ENCODE peak calls at places on chromosome 16, in ten cellular contexts. One of them, this sample, is unnamed.

GRCh38 chr16:26316683-26317464 is 625.1 kb downstream of the HS3ST4 start:
- DNase-seq in germinal center: no peak
- DNase-seq in aorta: no peak
- DNase-seq in activated naive CD8-positive, alpha-beta T cell treated with anti-CD3 and anti-CD28 coated beads, Interleukin-2, amount 50 U/mL, for 24 hours: no peak
- DNase-seq in progenitor cell of endocrine pancreas: peak
- DNase-seq in KG1: no peak
- DNase-seq in activated CD4-positive, alpha-beta T cell treated with anti-CD3 and anti-CD28 coated beads, Interleukin-2, amount 50 U/mL, for 24 hours: no peak
- DNase-seq in fibroblast of lung: no peak
- DNase-seq in GM23338: peak
- DNase-seq in dermis microvascular lymphatic vessel endothelial cell: no peak
- DNase-seq in this sample: no peak

GRCh38 chr16:4610011-4611005 is 4.4 kb downstream of the UBALD1 start:
- DNase-seq in fibroblast of lung: no peak
- DNase-seq in GM23338: no peak
- DNase-seq in activated naive CD8-positive, alpha-beta T cell treated with anti-CD3 and anti-CD28 coated beads, Interleukin-2, amount 50 U/mL, for 24 hours: no peak
- DNase-seq in activated CD4-positive, alpha-beta T cell treated with anti-CD3 and anti-CD28 coated beads, Interleukin-2, amount 50 U/mL, for 24 hours: no peak
- DNase-seq in dermis microvascular lymphatic vessel endothelial cell: no peak
- DNase-seq in germinal center: no peak
- DNase-seq in progenitor cell of endocrine pancreas: no peak
- DNase-seq in aorta: no peak
- DNase-seq in KG1: no peak
- DNase-seq in this sample: no peak

GRCh38 chr16:51535591-51535990 is 384.5 kb upstream of the SALL1 start:
- DNase-seq in fibroblast of lung: no peak
- DNase-seq in KG1: no peak
- DNase-seq in progenitor cell of endocrine pancreas: no peak
- DNase-seq in activated CD4-positive, alpha-beta T cell treated with anti-CD3 and anti-CD28 coated beads, Interleukin-2, amount 50 U/mL, for 24 hours: no peak
- DNase-seq in activated naive CD8-positive, alpha-beta T cell treated with anti-CD3 and anti-CD28 coated beads, Interleukin-2, amount 50 U/mL, for 24 hours: no peak
- DNase-seq in GM23338: no peak
- DNase-seq in dermis microvascular lymphatic vessel endothelial cell: no peak
- DNase-seq in germinal center: no peak
- DNase-seq in aorta: no peak
- DNase-seq in this sample: no peak

GRCh38 chr16:15949210-15950166 is at the start of gene ABCC1:
- DNase-seq in KG1: peak
- DNase-seq in GM23338: peak
- DNase-seq in fibroblast of lung: no peak
- DNase-seq in dermis microvascular lymphatic vessel endothelial cell: peak
- DNase-seq in progenitor cell of endocrine pancreas: peak
- DNase-seq in germinal center: peak
- DNase-seq in activated naive CD8-positive, alpha-beta T cell treated with anti-CD3 and anti-CD28 coated beads, Interleukin-2, amount 50 U/mL, for 24 hours: peak
- DNase-seq in aorta: peak
- DNase-seq in activated CD4-positive, alpha-beta T cell treated with anti-CD3 and anti-CD28 coated beads, Interleukin-2, amount 50 U/mL, for 24 hours: peak
- DNase-seq in this sample: peak

GRCh38 chr16:22348296-22348695 is 26.1 kb downstream of the CDR2 start:
- DNase-seq in dermis microvascular lymphatic vessel endothelial cell: no peak
- DNase-seq in GM23338: no peak
- DNase-seq in progenitor cell of endocrine pancreas: no peak
- DNase-seq in germinal center: no peak
- DNase-seq in fibroblast of lung: no peak
- DNase-seq in KG1: no peak
- DNase-seq in activated naive CD8-positive, alpha-beta T cell treated with anti-CD3 and anti-CD28 coated beads, Interleukin-2, amount 50 U/mL, for 24 hours: no peak
- DNase-seq in aorta: no peak
- DNase-seq in activated CD4-positive, alpha-beta T cell treated with anti-CD3 and anti-CD28 coated beads, Interleukin-2, amount 50 U/mL, for 24 hours: no peak
- DNase-seq in this sample: no peak

GRCh38 chr16:30985401-30986128 is 558 bp downstream of the HSD3B7 start:
- DNase-seq in progenitor cell of endocrine pancreas: peak
- DNase-seq in dermis microvascular lymphatic vessel endothelial cell: peak
- DNase-seq in GM23338: peak
- DNase-seq in aorta: peak
- DNase-seq in KG1: no peak
- DNase-seq in germinal center: no peak
- DNase-seq in fibroblast of lung: no peak
- DNase-seq in activated CD4-positive, alpha-beta T cell treated with anti-CD3 and anti-CD28 coated beads, Interleukin-2, amount 50 U/mL, for 24 hours: no peak
- DNase-seq in activated naive CD8-positive, alpha-beta T cell treated with anti-CD3 and anti-CD28 coated beads, Interleukin-2, amount 50 U/mL, for 24 hours: no peak
- DNase-seq in this sample: peak

GRCh38 chr16:27369806-27370205 is 32.2 kb upstream of the IL21R start:
- DNase-seq in germinal center: no peak
- DNase-seq in fibroblast of lung: peak
- DNase-seq in GM23338: no peak
- DNase-seq in progenitor cell of endocrine pancreas: no peak
- DNase-seq in aorta: no peak
- DNase-seq in activated CD4-positive, alpha-beta T cell treated with anti-CD3 and anti-CD28 coated beads, Interleukin-2, amount 50 U/mL, for 24 hours: no peak
- DNase-seq in activated naive CD8-positive, alpha-beta T cell treated with anti-CD3 and anti-CD28 coated beads, Interleukin-2, amount 50 U/mL, for 24 hours: no peak
- DNase-seq in KG1: no peak
- DNase-seq in dermis microvascular lymphatic vessel endothelial cell: no peak
- DNase-seq in this sample: peak

GRCh38 chr16:84509032-84509950 is 4.8 kb upstream of the MEAK7 start:
- DNase-seq in dermis microvascular lymphatic vessel endothelial cell: no peak
- DNase-seq in aorta: peak
- DNase-seq in activated naive CD8-positive, alpha-beta T cell treated with anti-CD3 and anti-CD28 coated beads, Interleukin-2, amount 50 U/mL, for 24 hours: no peak
- DNase-seq in germinal center: no peak
- DNase-seq in GM23338: peak
- DNase-seq in KG1: no peak
- DNase-seq in progenitor cell of endocrine pancreas: no peak
- DNase-seq in activated CD4-positive, alpha-beta T cell treated with anti-CD3 and anti-CD28 coated beads, Interleukin-2, amount 50 U/mL, for 24 hours: no peak
- DNase-seq in fibroblast of lung: no peak
- DNase-seq in this sample: no peak

GRCh38 chr16:12903325-12904040 is 2.1 kb downstream of the SHISA9 start:
- DNase-seq in aorta: no peak
- DNase-seq in GM23338: peak
- DNase-seq in activated CD4-positive, alpha-beta T cell treated with anti-CD3 and anti-CD28 coated beads, Interleukin-2, amount 50 U/mL, for 24 hours: no peak
- DNase-seq in germinal center: no peak
- DNase-seq in activated naive CD8-positive, alpha-beta T cell treated with anti-CD3 and anti-CD28 coated beads, Interleukin-2, amount 50 U/mL, for 24 hours: no peak
- DNase-seq in dermis microvascular lymphatic vessel endothelial cell: no peak
- DNase-seq in progenitor cell of endocrine pancreas: no peak
- DNase-seq in KG1: no peak
- DNase-seq in fibroblast of lung: no peak
- DNase-seq in this sample: no peak

GRCh38 chr16:14562691-14563491 is 67.2 kb downstream of the PARN start:
- DNase-seq in GM23338: peak
- DNase-seq in aorta: no peak
- DNase-seq in germinal center: no peak
- DNase-seq in activated naive CD8-positive, alpha-beta T cell treated with anti-CD3 and anti-CD28 coated beads, Interleukin-2, amount 50 U/mL, for 24 hours: no peak
- DNase-seq in progenitor cell of endocrine pancreas: no peak
- DNase-seq in activated CD4-positive, alpha-beta T cell treated with anti-CD3 and anti-CD28 coated beads, Interleukin-2, amount 50 U/mL, for 24 hours: no peak
- DNase-seq in fibroblast of lung: peak
- DNase-seq in dermis microvascular lymphatic vessel endothelial cell: no peak
- DNase-seq in KG1: no peak
- DNase-seq in this sample: no peak

GRCh38 chr16:76656951-76657498 is 379.8 kb downstream of the CNTNAP4 start:
- DNase-seq in dermis microvascular lymphatic vessel endothelial cell: no peak
- DNase-seq in germinal center: no peak
- DNase-seq in KG1: no peak
- DNase-seq in fibroblast of lung: no peak
- DNase-seq in aorta: no peak
- DNase-seq in activated naive CD8-positive, alpha-beta T cell treated with anti-CD3 and anti-CD28 coated beads, Interleukin-2, amount 50 U/mL, for 24 hours: no peak
- DNase-seq in GM23338: no peak
- DNase-seq in progenitor cell of endocrine pancreas: no peak
- DNase-seq in activated CD4-positive, alpha-beta T cell treated with anti-CD3 and anti-CD28 coated beads, Interleukin-2, amount 50 U/mL, for 24 hours: no peak
- DNase-seq in this sample: no peak

GRCh38 chr16:87628246-87628923 is 26.1 kb downstream of the JPH3 start:
- DNase-seq in GM23338: no peak
- DNase-seq in KG1: no peak
- DNase-seq in germinal center: no peak
- DNase-seq in activated CD4-positive, alpha-beta T cell treated with anti-CD3 and anti-CD28 coated beads, Interleukin-2, amount 50 U/mL, for 24 hours: no peak
- DNase-seq in aorta: no peak
- DNase-seq in progenitor cell of endocrine pancreas: no peak
- DNase-seq in activated naive CD8-positive, alpha-beta T cell treated with anti-CD3 and anti-CD28 coated beads, Interleukin-2, amount 50 U/mL, for 24 hours: no peak
- DNase-seq in fibroblast of lung: no peak
- DNase-seq in dermis microvascular lymphatic vessel endothelial cell: no peak
- DNase-seq in this sample: no peak

GRCh38 chr16:67649494-67649931 is 4.6 kb downstream of the CARMIL2 start:
- DNase-seq in activated CD4-positive, alpha-beta T cell treated with anti-CD3 and anti-CD28 coated beads, Interleukin-2, amount 50 U/mL, for 24 hours: no peak
- DNase-seq in fibroblast of lung: no peak
- DNase-seq in dermis microvascular lymphatic vessel endothelial cell: no peak
- DNase-seq in germinal center: no peak
- DNase-seq in KG1: no peak
- DNase-seq in progenitor cell of endocrine pancreas: no peak
- DNase-seq in aorta: peak
- DNase-seq in GM23338: peak
- DNase-seq in activated naive CD8-positive, alpha-beta T cell treated with anti-CD3 and anti-CD28 coated beads, Interleukin-2, amount 50 U/mL, for 24 hours: no peak
- DNase-seq in this sample: peak

GRCh38 chr16:2817496-2818277 is 650 bp downstream of the PRSS21 start:
- DNase-seq in GM23338: no peak
- DNase-seq in activated naive CD8-positive, alpha-beta T cell treated with anti-CD3 and anti-CD28 coated beads, Interleukin-2, amount 50 U/mL, for 24 hours: no peak
- DNase-seq in fibroblast of lung: no peak
- DNase-seq in aorta: peak
- DNase-seq in KG1: no peak
- DNase-seq in dermis microvascular lymphatic vessel endothelial cell: no peak
- DNase-seq in activated CD4-positive, alpha-beta T cell treated with anti-CD3 and anti-CD28 coated beads, Interleukin-2, amount 50 U/mL, for 24 hours: no peak
- DNase-seq in progenitor cell of endocrine pancreas: no peak
- DNase-seq in germinal center: no peak
- DNase-seq in this sample: no peak

This sample was measured in foreskin fibroblast.